ENCODE peak calls at places on chromosomes 16 and 17, in four cellular contexts. Y is effector memory CD8-positive, alpha-beta T cell; U is endothelial cell; O is AG08395. F is an unnamed sample.

GRCh38 chr17:15106540-15106939 is 158.6 kb downstream of the PMP22 start:
- DNase-seq in Y (no peak), U (no peak), O (peak; percentile 19), F (no peak)

GRCh38 chr17:27559996-27560481 is 70.9 kb upstream of the LGALS9 start:
- DNase-seq in Y (no peak), U (no peak), O (peak; percentile 70), F (peak; percentile 56)

GRCh38 chr17:1078831-1079561 is 82.1 kb downstream of the TIMM22 start:
- DNase-seq in Y (no peak), U (no peak), O (no peak), F (no peak)

GRCh38 chr17:50238594-50239287 is 35.5 kb upstream of the TMEM92 start:
- DNase-seq in Y (no peak), U (no peak), O (no peak), F (no peak)

GRCh38 chr17:29575511-29576213 is 7.2 kb downstream of the TP53I13 start:
- DNase-seq in Y (no peak), U (no peak), O (no peak), F (no peak)

GRCh38 chr17:21125862-21126261 is 902 bp upstream of the DHRS7B start:
- DNase-seq in Y (peak; percentile 35), U (no peak), O (no peak), F (no peak)

GRCh38 chr17:16286009-16286946 is 67.0 kb downstream of the CENPV start:
- DNase-seq in Y (peak; percentile 73), U (no peak), O (peak; percentile 92), F (peak; percentile 92)

GRCh38 chr17:82664701-82665182 is 16.5 kb upstream of the WDR45B start:
- DNase-seq in Y (no peak), U (no peak), O (no peak), F (no peak)

GRCh38 chr16:82156761-82157654 is 13.0 kb downstream of the MPHOSPH6 start:
- DNase-seq in Y (no peak), U (no peak), O (peak; percentile 54), F (peak; percentile 22)

GRCh38 chr17:9239821-9240658 is 218.7 kb downstream of the NTN1 start:
- DNase-seq in Y (peak; percentile 63), U (peak; percentile 46), O (peak; percentile 89), F (no peak)

GRCh38 chr17:66429680-66430079 is 127.3 kb downstream of the PRKCA start:
- DNase-seq in Y (no peak), U (no peak), O (no peak), F (no peak)

GRCh38 chr16:3696425-3697218 is 20.7 kb downstream of the TRAP1 start:
- DNase-seq in Y (no peak), U (no peak), O (no peak), F (peak; percentile 38)

GRCh38 chr17:69450131-69450530 is 35.6 kb downstream of the MAP2K6 start:
- DNase-seq in Y (no peak), U (no peak), O (no peak), F (no peak)

GRCh38 chr16:88317619-88317977 is 65.2 kb upstream of the ZNF469 start:
- DNase-seq in Y (no peak), U (no peak), O (peak; percentile 77), F (peak; percentile 79)

GRCh38 chr17:41967141-41967920 is 736 bp downstream of the CNP start:
- DNase-seq in Y (peak; percentile 17), U (no peak), O (no peak), F (no peak)

GRCh38 chr16:2537451-2538379 is at the start of gene PDPK1:
- DNase-seq in Y (peak; percentile 94), U (peak; percentile 95), O (peak; percentile 95), F (peak; percentile 90)

GRCh38 chr16:565420-566330 is 1.1 kb upstream of the NHLRC4 start:
- DNase-seq in Y (no peak), U (no peak), O (no peak), F (no peak)

GRCh38 chr16:29760567-29761279 is 14.9 kb upstream of the C16orf54 start:
- DNase-seq in Y (no peak), U (no peak), O (no peak), F (no peak)

GRCh38 chr17:79087428-79088143 is 13.0 kb downstream of the ENGASE start:
- DNase-seq in Y (peak; percentile 78), U (peak; percentile 89), O (peak; percentile 81), F (peak; percentile 24)

GRCh38 chr17:83149761-83150251 is 70.4 kb downstream of the METRNL start:
- DNase-seq in Y (no peak), U (no peak), O (peak; percentile 38), F (no peak)

GRCh38 chr17:35849469-35850348 is 19.0 kb downstream of the HEATR9 start:
- DNase-seq in Y (peak; percentile 62), U (peak; percentile 64), O (peak; percentile 62), F (peak; percentile 28)

GRCh38 chr17:80647746-80648145 is 103.1 kb downstream of the RPTOR start:
- DNase-seq in Y (no peak), U (no peak), O (peak; percentile 76), F (peak; percentile 88)

GRCh38 chr17:33381201-33381600 is 88.1 kb upstream of the ASIC2 start:
- DNase-seq in Y (no peak), U (peak; percentile 10), O (peak; percentile 37), F (no peak)

GRCh38 chr17:80380068-80381061 is 34.6 kb upstream of the ENDOV start:
- DNase-seq in Y (no peak), U (no peak), O (no peak), F (no peak)

GRCh38 chr17:61647044-61647443 is 56.0 kb upstream of the NACA2 start:
- DNase-seq in Y (no peak), U (no peak), O (peak; percentile 42), F (peak; percentile 5)

GRCh38 chr16:88713054-88713453 is 6.8 kb downstream of the CTU2 start:
- DNase-seq in Y (no peak), U (no peak), O (no peak), F (no peak)

F was measured in GM04504.